ENCODE peak calls at places on chromosomes 5 and 9, in ten cellular contexts. Y is cardiac fibroblast, S is HCT116, B is mucosa of descending colon, I is pancreas, U is colonic mucosa, V is sigmoid colon, X is Calu3, G is heart left ventricle, M is OCI-LY7. D is an unnamed sample.

GRCh38 chr9:98909935-98910334 is 33.8 kb upstream of the COL15A1 start:
- DNase-seq in V (no peak), M (no peak), I (no peak), X (no peak), G (no peak), Y (no peak), S (no peak), U (no peak), B (no peak), D (no peak)

GRCh38 chr5:32320144-32320543 is 7.4 kb upstream of the MTMR12 start:
- DNase-seq in G (no peak), B (no peak), U (no peak), S (no peak), M (no peak), V (no peak), X (no peak), I (no peak), Y (no peak), D (no peak)

GRCh38 chr5:151022511-151023018 is 2.2 kb downstream of the GPX3 start:
- DNase-seq in G (peak), I (no peak), Y (peak), V (no peak), B (no peak), X (no peak), M (no peak), U (no peak), S (no peak), D (no peak)

GRCh38 chr9:38768351-38768761 is 48.4 kb upstream of the FAM240B start:
- DNase-seq in I (no peak), G (no peak), V (no peak), U (no peak), M (no peak), Y (no peak), B (no peak), S (no peak), X (no peak), D (no peak)

GRCh38 chr9:131621551-131622321 is 76.4 kb downstream of the PRRT1B start:
- DNase-seq in Y (no peak), G (no peak), X (no peak), V (no peak), U (no peak), S (no peak), B (peak), I (peak), M (no peak), D (peak)

GRCh38 chr9:15403155-15403554 is 19.5 kb upstream of the SNAPC3 start:
- DNase-seq in G (no peak), V (no peak), U (no peak), S (peak), X (no peak), I (no peak), M (peak), B (no peak), Y (no peak), D (no peak)

GRCh38 chr9:38008168-38009034 is 60.6 kb downstream of the SHB start:
- DNase-seq in M (peak), U (no peak), S (peak), I (no peak), Y (peak), V (no peak), G (peak), B (no peak), X (peak), D (no peak)

GRCh38 chr5:77430726-77431125 is 61.4 kb downstream of the WDR41 start:
- DNase-seq in M (no peak), G (no peak), V (no peak), S (no peak), B (no peak), Y (no peak), U (no peak), I (no peak), X (no peak), D (no peak)

GRCh38 chr5:60797482-60798153 is 46.5 kb downstream of the ELOVL7 start:
- DNase-seq in V (no peak), S (no peak), Y (no peak), G (no peak), I (no peak), B (no peak), U (no peak), M (no peak), X (no peak), D (no peak)

GRCh38 chr9:119839888-119840287 is 470.7 kb upstream of the BRINP1 start:
- DNase-seq in Y (no peak), S (no peak), V (no peak), U (no peak), X (no peak), M (no peak), I (no peak), G (no peak), B (no peak), D (no peak)

GRCh38 chr9:90423661-90424193 is 218.9 kb downstream of the DIRAS2 start:
- DNase-seq in S (no peak), I (no peak), M (no peak), V (no peak), G (no peak), B (no peak), U (no peak), Y (no peak), X (no peak), D (no peak)

GRCh38 chr5:68554566-68555279 is 339.2 kb downstream of the PIK3R1 start:
- DNase-seq in S (peak), M (no peak), X (no peak), B (peak), G (peak), V (no peak), Y (peak), I (no peak), U (peak), D (no peak)

GRCh38 chr5:141934099-141934844 is 10.6 kb downstream of the DELE1 start:
- DNase-seq in S (no peak), B (peak), V (no peak), X (no peak), U (peak), Y (peak), M (no peak), G (peak), I (peak), D (no peak)

GRCh38 chr9:136058152-136058483 is 37.0 kb downstream of the NACC2 start:
- DNase-seq in X (no peak), M (no peak), I (no peak), Y (no peak), U (no peak), S (no peak), G (no peak), V (no peak), B (no peak), D (no peak)

GRCh38 chr9:133609311-133610098 is at the start of gene FAM163B:
- DNase-seq in U (no peak), X (no peak), I (peak), G (no peak), Y (peak), B (no peak), V (no peak), S (no peak), M (no peak), D (no peak)

GRCh38 chr5:88045931-88046461 is 222.6 kb downstream of the TMEM161B start:
- DNase-seq in S (no peak), B (no peak), U (no peak), I (no peak), Y (no peak), M (no peak), V (no peak), X (no peak), G (no peak), D (no peak)

GRCh38 chr5:83118471-83118870 is 41.1 kb downstream of the XRCC4 start:
- DNase-seq in Y (no peak), B (no peak), X (no peak), V (no peak), G (no peak), S (no peak), U (no peak), I (no peak), M (no peak), D (no peak)

GRCh38 chr9:125380406-125380805 is 118.8 kb downstream of the GAPVD1 start:
- DNase-seq in S (no peak), V (no peak), G (no peak), B (no peak), I (no peak), Y (no peak), U (no peak), M (no peak), X (no peak), D (no peak)

GRCh38 chr9:121700165-121700830 is 48.9 kb downstream of the DAB2IP start:
- DNase-seq in V (peak), M (peak), I (peak), G (peak), X (peak), B (peak), Y (peak), U (peak), S (no peak), D (peak)

GRCh38 chr5:81601912-81602311 is 149.0 kb downstream of the SSBP2 start:
- DNase-seq in Y (peak), S (no peak), I (no peak), V (no peak), B (no peak), X (no peak), U (no peak), G (no peak), M (no peak), D (no peak)

GRCh38 chr9:89684912-89685636 is 80.3 kb downstream of the GADD45G start:
- DNase-seq in I (peak), V (no peak), M (no peak), B (no peak), S (no peak), Y (no peak), G (peak), U (no peak), X (no peak), D (no peak)

GRCh38 chr5:1535646-1536045 is 11.9 kb upstream of the LPCAT1 start:
- DNase-seq in V (no peak), U (no peak), Y (no peak), M (no peak), B (no peak), G (no peak), X (no peak), I (no peak), S (no peak), D (no peak)

DNA sequence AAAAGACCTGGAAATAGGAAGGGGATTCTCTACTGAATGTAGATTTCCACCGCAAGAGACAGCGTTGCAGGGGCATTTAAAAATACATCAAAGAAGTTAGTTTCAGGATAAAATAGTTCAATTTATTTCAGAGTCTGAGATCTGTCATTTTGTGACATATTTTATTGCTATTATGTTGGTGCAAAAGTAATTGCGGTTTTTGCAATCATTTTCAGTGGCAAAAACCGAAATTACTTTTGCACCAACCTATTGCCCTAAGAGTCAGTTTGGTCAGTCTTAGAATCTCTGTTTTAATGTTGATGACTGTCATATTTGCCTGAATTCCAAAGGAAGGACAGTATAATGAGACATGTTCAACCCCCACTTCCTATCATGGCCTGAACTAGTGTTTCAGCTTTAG is 219.5 kb upstream of the CDH10 start:
- DNase-seq in I (no peak), X (no peak), V (no peak), G (no peak), Y (no peak), S (no peak), U (no peak), M (no peak), B (no peak), D (no peak)
- TF ChIP-seq CTCF in I (no peak), X (no peak), V (no peak), G (no peak), Y (no peak), S (no peak), U (no peak), M (no peak), B (no peak), D (no peak)

GRCh38 chr9:128631636-128632035 is 25.0 kb downstream of the DYNC2I2 start:
- DNase-seq in Y (no peak), B (no peak), S (no peak), V (no peak), U (no peak), I (no peak), M (no peak), X (no peak), G (no peak), D (no peak)
- TF ChIP-seq CTCF in Y (no peak), B (no peak), S (no peak), V (no peak), U (no peak), I (no peak), M (no peak), X (no peak), G (no peak), D (no peak)

GRCh38 chr5:34957857-34958690 is 28.7 kb downstream of the DNAJC21 start:
- DNase-seq in M (peak), U (peak), V (no peak), G (no peak), X (peak), S (no peak), I (no peak), Y (peak), B (no peak), D (no peak)
- TF ChIP-seq CTCF in M (peak), U (peak), V (peak), G (peak), X (no peak), S (peak), I (peak), Y (peak), B (no peak), D (no peak)

GRCh38 chr9:126838895-126839294 is 21.5 kb upstream of the ZBTB34 start:
- DNase-seq in S (no peak), V (no peak), U (no peak), G (no peak), M (no peak), I (no peak), Y (no peak), X (no peak), B (no peak), D (no peak)
- TF ChIP-seq CTCF in S (no peak), V (no peak), U (no peak), G (no peak), M (no peak), I (no peak), Y (no peak), X (no peak), B (no peak), D (no peak)

DNA sequence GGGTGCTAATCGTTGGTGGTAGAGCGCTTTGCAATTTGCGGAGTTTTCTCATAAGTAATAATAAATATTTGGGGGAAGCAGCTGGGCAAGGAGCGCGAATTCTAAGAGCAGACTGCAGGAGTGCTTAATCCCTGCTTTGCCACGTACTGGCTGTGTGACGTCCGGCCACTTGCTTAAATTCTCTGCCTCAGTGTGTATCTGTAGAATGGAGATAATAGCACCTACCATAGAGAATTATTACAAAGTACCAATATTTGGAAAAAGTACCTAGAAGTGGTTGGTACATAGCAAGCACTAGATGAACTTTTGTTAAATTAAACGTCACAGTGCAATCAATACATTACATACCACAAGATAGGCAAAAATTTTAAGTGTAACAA is 598 bp upstream of the TMED7 start:
- DNase-seq in V (no peak), U (no peak), Y (peak), X (no peak), M (no peak), G (no peak), S (peak), I (no peak), B (no peak), D (no peak)
- TF ChIP-seq CTCF in V (no peak), U (no peak), Y (no peak), X (no peak), M (no peak), G (no peak), S (no peak), I (no peak), B (no peak), D (no peak)

GRCh38 chr5:171226096-171226495 is 83.0 kb upstream of the TLX3 start:
- DNase-seq in V (no peak), M (no peak), I (no peak), B (no peak), X (no peak), S (no peak), Y (no peak), U (no peak), G (no peak), D (no peak)
- TF ChIP-seq CTCF in V (no peak), M (peak), I (no peak), B (no peak), X (no peak), S (peak), Y (peak), U (no peak), G (no peak), D (no peak)

GRCh38 chr5:136081192-136081591 is 51.5 kb upstream of the SMAD5 start:
- DNase-seq in V (no peak), U (no peak), S (no peak), Y (no peak), G (no peak), B (no peak), I (no peak), X (no peak), M (no peak), D (no peak)

GRCh38 chr5:136080113-136080482 is 51.3 kb downstream of the TGFBI start:
- DNase-seq in Y (peak), M (no peak), U (peak), I (no peak), V (no peak), B (no peak), S (no peak), G (no peak), X (no peak), D (no peak)

GRCh38 chr5:136080483-136081180 is 51.8 kb downstream of the TGFBI start:
- DNase-seq in V (peak), S (peak), X (peak), G (peak), B (peak), M (no peak), U (peak), Y (peak), I (peak), D (peak)

GRCh38 chr5:136077046-136077445 is 48.3 kb downstream of the TGFBI start:
- DNase-seq in V (no peak), Y (no peak), B (no peak), X (no peak), I (no peak), U (peak), G (no peak), S (no peak), M (no peak), D (no peak)

DNA sequence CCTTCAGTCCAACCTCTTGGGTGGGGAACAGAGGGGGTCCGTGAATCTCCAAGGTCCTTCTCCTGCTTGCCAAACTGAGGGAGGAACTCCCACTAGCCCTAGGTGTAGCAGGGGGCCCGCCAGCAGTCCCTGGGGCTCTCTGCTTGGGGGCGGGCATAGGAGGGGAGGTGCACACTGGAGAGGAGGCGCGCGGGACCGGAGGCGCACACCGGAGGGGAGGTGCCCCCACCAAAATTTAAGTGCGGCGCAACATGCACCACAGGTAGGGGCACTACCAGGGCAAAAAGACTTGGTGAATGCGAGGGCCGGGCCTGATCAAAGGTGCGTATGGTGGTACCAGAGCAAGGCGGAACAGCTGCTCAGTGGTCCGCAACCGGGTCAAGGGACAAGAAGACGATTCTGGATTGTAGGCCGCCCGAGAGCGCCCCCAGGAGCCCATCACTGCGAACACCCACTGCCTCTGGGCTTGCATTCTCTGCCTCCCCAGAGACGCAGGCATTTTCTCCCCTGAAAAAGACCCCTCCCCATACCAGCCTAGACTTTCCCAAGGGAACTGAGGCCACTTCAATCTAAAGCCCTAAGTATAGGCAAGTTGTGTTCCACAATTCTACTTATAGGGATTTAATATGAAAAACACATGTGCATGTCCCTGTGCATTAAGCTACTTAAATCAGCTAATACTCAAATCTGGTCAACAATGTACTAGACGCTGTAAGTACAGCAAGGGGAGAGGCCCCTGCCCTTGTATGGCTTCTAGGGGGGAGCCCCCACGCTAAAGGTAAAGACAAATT is 50.6 kb downstream of the TGFBI start:
- DNase-seq in V (no peak), B (no peak), S (no peak), U (no peak), I (no peak), G (no peak), Y (no peak), X (no peak), M (no peak), D (no peak)
- TF ChIP-seq CTCF in V (no peak), B (no peak), S (no peak), U (no peak), I (no peak), G (no peak), Y (no peak), X (no peak), M (no peak), D (no peak)

DNA sequence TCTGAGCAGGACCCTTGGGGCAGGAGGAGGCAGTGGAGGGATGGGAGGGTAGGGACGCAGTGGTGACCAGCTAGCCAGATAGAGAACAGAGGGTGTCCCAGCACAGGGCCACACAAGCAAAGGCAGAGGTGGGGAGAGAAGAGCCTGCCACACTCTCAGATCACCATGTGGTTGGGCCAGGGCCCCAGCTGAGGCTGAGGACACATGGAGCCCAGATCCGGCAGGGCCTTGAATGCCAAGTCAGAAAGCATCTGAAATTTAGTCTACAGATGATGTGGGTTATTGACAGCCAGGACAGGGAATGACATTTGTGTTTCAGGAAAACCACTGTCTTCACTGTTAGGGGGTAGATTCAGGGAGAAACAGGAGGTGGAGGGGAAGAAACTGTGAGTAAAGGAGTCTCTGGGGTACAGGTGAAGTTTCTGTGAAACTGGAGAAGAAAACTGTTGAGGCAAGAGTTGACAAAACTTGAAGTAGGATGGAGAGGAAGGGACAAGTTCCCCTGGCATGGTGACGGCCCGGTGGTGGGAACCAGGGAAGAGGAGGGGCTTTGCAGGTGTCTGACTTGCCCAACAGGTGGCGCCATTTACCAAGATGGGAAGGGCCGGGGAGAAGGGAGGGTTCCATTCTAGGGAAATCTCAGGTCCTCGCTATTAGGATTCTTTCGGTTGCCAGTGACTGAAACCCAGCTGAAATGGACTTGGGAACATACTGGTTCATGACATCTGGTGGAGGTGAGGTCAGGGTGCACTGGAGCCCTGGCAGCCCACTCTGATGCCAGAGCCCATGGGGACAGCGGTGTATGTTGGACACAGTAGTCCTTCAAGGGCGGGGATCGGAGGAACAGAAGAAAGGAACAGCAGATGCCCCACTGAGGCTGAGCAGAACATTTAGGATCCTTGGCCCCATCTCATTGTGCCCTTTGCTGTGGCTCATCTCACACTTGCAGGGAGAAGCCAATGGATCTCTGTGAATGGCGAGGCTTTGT is 100.1 kb downstream of the KCNIP1 start:
- DNase-seq in M (peak), G (peak), U (peak), I (peak), Y (peak), V (peak), X (peak), B (no peak), S (peak), D (no peak)
- TF ChIP-seq CTCF in M (peak), G (peak), U (peak), I (peak), Y (peak), V (peak), X (peak), B (peak), S (peak), D (no peak)